ENCODE peak calls at places on chromosome 3, in nine cellular contexts. C, U, G, M, N, D, R, X and Q are unnamed samples.

GRCh38 chr3:48899298-48899697 is 616 bp upstream of the SLC25A20 start:
- DNase-seq in C (no peak), X (peak), D (no peak), N (peak), G (no peak), R (no peak), U (no peak), M (no peak), Q (no peak)

GRCh38 chr3:38724392-38724736 is 74.9 kb upstream of the SCN5A start:
- DNase-seq in G (no peak), M (no peak), N (peak), D (no peak), C (no peak), X (no peak), U (no peak), R (no peak), Q (no peak)

GRCh38 chr3:187292186-187292585 is 649 bp upstream of the MASP1 start:
- DNase-seq in X (no peak), C (peak), M (no peak), N (no peak), D (no peak), R (no peak), U (no peak), G (no peak), Q (no peak)

GRCh38 chr3:24522155-24522579 is 27.5 kb upstream of the THRB start:
- DNase-seq in C (peak), R (no peak), G (no peak), U (peak), M (no peak), D (no peak), N (no peak), X (no peak), Q (no peak)

GRCh38 chr3:13019706-13020105 is 53.5 kb downstream of the IQSEC1 start:
- DNase-seq in G (no peak), R (no peak), M (no peak), U (no peak), D (no peak), X (no peak), N (no peak), C (no peak), Q (no peak)

GRCh38 chr3:45992820-45993219 is 2.8 kb downstream of the FYCO1 start:
- DNase-seq in N (no peak), R (no peak), X (no peak), C (peak), D (no peak), G (no peak), U (no peak), M (peak), Q (peak)

GRCh38 chr3:62103531-62103930 is 269.8 kb downstream of the FEZF2 start:
- DNase-seq in N (no peak), C (no peak), M (no peak), X (no peak), R (no peak), G (no peak), D (no peak), U (no peak), Q (no peak)

GRCh38 chr3:25897019-25897418 is 107.1 kb downstream of the OXSM start:
- DNase-seq in G (no peak), C (peak), M (no peak), N (peak), D (no peak), R (peak), U (peak), X (peak), Q (peak)

GRCh38 chr3:115503386-115503785 is 119.9 kb upstream of the GAP43 start:
- DNase-seq in M (peak), X (no peak), U (no peak), R (no peak), D (no peak), N (no peak), G (no peak), C (no peak), Q (no peak)

GRCh38 chr3:186209810-186210752 is 101.2 kb upstream of the ETV5 start:
- DNase-seq in U (no peak), C (peak), G (no peak), X (no peak), D (no peak), R (peak), N (peak), M (peak), Q (peak)

GRCh38 chr3:40829876-40830275 is 305.1 kb downstream of the ZNF621 start:
- DNase-seq in C (no peak), D (no peak), R (no peak), M (no peak), X (no peak), U (no peak), G (no peak), N (no peak), Q (no peak)

GRCh38 chr3:44509985-44510360 is 32.5 kb upstream of the ZNF445 start:
- DNase-seq in N (no peak), D (no peak), M (peak), R (peak), X (peak), C (no peak), U (no peak), G (no peak), Q (no peak)

GRCh38 chr3:141060287-141060686 is 9.1 kb downstream of the SPSB4 start:
- DNase-seq in X (no peak), G (no peak), U (no peak), R (no peak), D (no peak), M (no peak), C (no peak), N (no peak), Q (no peak)

GRCh38 chr3:147620906-147621305 is 211.7 kb downstream of the ZIC1 start:
- DNase-seq in D (no peak), U (no peak), R (no peak), M (peak), X (no peak), N (no peak), C (no peak), G (no peak), Q (peak)

GRCh38 chr3:71536376-71536965 is 47.1 kb downstream of the FOXP1 start:
- DNase-seq in R (no peak), X (no peak), C (no peak), N (peak), U (no peak), D (no peak), M (peak), G (no peak), Q (peak)

GRCh38 chr3:177610677-177611654 is 413.7 kb upstream of the TBL1XR1 start:
- DNase-seq in N (no peak), R (peak), U (no peak), D (no peak), C (no peak), G (no peak), X (no peak), M (peak), Q (no peak)

GRCh38 chr3:149163066-149163465 is 33.6 kb downstream of the HPS3 start:
- DNase-seq in C (no peak), U (no peak), N (no peak), R (no peak), D (no peak), X (no peak), G (no peak), M (no peak), Q (no peak)

GRCh38 chr3:186506846-186507245 is 37.3 kb downstream of the CRYGS start:
- DNase-seq in M (peak), R (no peak), G (no peak), D (no peak), U (no peak), C (no peak), X (no peak), N (no peak), Q (peak)

GRCh38 chr3:65030847-65031463 is 343.2 kb upstream of the ADAMTS9 start:
- DNase-seq in N (peak), C (no peak), U (no peak), D (no peak), M (peak), R (no peak), G (no peak), X (no peak), Q (peak)

GRCh38 chr3:29718661-29719065 is 437.8 kb downstream of the RBMS3 start:
- DNase-seq in U (no peak), C (no peak), G (no peak), M (no peak), D (no peak), N (peak), X (no peak), R (no peak), Q (no peak)

GRCh38 chr3:113211370-113212154 is at the start of gene BOC:
- DNase-seq in C (peak), D (no peak), U (peak), X (peak), G (no peak), M (peak), R (peak), N (peak), Q (peak)

GRCh38 chr3:74613566-74613965 is 893 bp downstream of the CNTN3 start:
- DNase-seq in D (no peak), X (no peak), M (no peak), C (no peak), R (no peak), N (no peak), G (no peak), U (no peak), Q (peak)

GRCh38 chr3:14507757-14508504 is 32.2 kb downstream of the GRIP2 start:
- DNase-seq in R (no peak), X (no peak), D (no peak), N (no peak), M (no peak), C (no peak), U (no peak), G (no peak), Q (no peak)